ENCODE peak calls at places on chromosomes 13 and 19, in four cellular contexts. Q is pancreas, L is left lung, N is HCT116. H is an unnamed sample. For H3K4me1, the result is how much of the 10 kb centered on the place peaks cover.

GRCh38 chr13:36907801-36908200 is 12.2 kb downstream of the SMAD9 start:
- DNase-seq in Q (no peak), L (no peak), N (no peak), H (no peak)

GRCh38 chr13:101628900-101629299 is 176.4 kb downstream of the ITGBL1 start:
- DNase-seq in Q (no peak), L (no peak), N (no peak), H (no peak)

GRCh38 chr19:9586764-9587163 is 2.5 kb upstream of the ZNF121 start:
- DNase-seq in Q (peak), L (no peak), N (peak), H (peak)

GRCh38 chr13:96821381-96821780 is 172.9 kb downstream of the OXGR1 start:
- DNase-seq in Q (no peak), L (no peak), N (no peak), H (no peak)

GRCh38 chr13:91482427-91482826 is 84.0 kb downstream of the GPC5 start:
- DNase-seq in Q (no peak), L (no peak), N (no peak), H (no peak)

GRCh38 chr13:85930108-85930507 is 130.9 kb upstream of the SLITRK6 start:
- DNase-seq in Q (no peak), L (no peak), N (no peak), H (no peak)

GRCh38 chr19:13881231-13881691 is 4.3 kb downstream of the NANOS3 start:
- DNase-seq in Q (no peak), L (no peak), N (no peak), H (no peak)

GRCh38 chr13:20703785-20704458 is 423 bp downstream of the IL17D start:
- DNase-seq in Q (peak), L (peak), N (peak), H (peak)

GRCh38 chr13:101331731-101332130 is 84.6 kb downstream of the NALCN start:
- DNase-seq in Q (no peak), L (no peak), N (no peak), H (no peak)

GRCh38 chr19:10189631-10190425 is 4.9 kb downstream of the DNMT1 start:
- DNase-seq in Q (no peak), L (no peak), N (no peak), H (no peak)

GRCh38 chr13:25103711-25104110 is 7.8 kb downstream of the PABPC3 start:
- DNase-seq in Q (no peak), L (no peak), N (no peak), H (no peak)

GRCh38 chr19:7069042-7069903 is at the start of gene ZNF557:
- DNase-seq in Q (peak), L (peak), N (peak), H (peak)

GRCh38 chr19:3098515-3099346 is 4.6 kb downstream of the GNA11 start:
- DNase-seq in Q (no peak), L (peak), N (no peak), H (no peak)

GRCh38 chr19:17282488-17283256 is 971 bp downstream of the ANKLE1 start:
- DNase-seq in Q (peak), L (peak), N (peak), H (peak)

GRCh38 chr19:43731854-43732253 is 16.0 kb downstream of the IRGC start:
- DNase-seq in Q (no peak), L (no peak), N (no peak), H (no peak)

GRCh38 chr19:32676186-32676894 is 692 bp downstream of the RGS9BP start:
- DNase-seq in Q (peak), L (peak), N (no peak), H (peak)

GRCh38 chr13:52738719-52739467 is 727 bp downstream of the CNMD start:
- DNase-seq in Q (no peak), L (peak), N (no peak), H (no peak)

GRCh38 chr19:34851277-34851804 is 75.4 kb upstream of the ZNF30 start:
- DNase-seq in Q (no peak), L (no peak), N (peak), H (peak)

DNA sequence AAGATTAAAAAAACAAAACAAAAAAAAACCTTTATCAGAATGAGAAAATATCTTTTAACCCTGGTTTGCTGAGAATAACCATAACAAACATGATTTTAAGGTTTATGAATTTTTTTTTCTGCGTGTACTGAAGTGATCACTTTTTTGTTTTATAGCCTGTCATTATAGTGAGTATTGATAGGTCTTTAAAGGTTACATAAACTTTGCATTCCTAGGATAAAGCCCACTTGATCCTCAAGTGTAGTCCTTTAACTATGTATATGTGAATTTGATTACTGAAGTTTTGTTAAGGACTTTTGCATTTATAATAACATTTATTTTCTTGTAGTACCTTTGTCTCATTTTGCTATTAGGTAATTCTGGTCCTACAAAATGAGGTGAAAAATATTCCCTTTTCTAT is 709.8 kb upstream of the PCDH20 start:
- DNase-seq in Q (no peak), L (no peak), N (no peak), H (no peak)
- H3K4me1 ChIP-seq in Q (under half), L (under half), N (under half), H (under half)

DNA sequence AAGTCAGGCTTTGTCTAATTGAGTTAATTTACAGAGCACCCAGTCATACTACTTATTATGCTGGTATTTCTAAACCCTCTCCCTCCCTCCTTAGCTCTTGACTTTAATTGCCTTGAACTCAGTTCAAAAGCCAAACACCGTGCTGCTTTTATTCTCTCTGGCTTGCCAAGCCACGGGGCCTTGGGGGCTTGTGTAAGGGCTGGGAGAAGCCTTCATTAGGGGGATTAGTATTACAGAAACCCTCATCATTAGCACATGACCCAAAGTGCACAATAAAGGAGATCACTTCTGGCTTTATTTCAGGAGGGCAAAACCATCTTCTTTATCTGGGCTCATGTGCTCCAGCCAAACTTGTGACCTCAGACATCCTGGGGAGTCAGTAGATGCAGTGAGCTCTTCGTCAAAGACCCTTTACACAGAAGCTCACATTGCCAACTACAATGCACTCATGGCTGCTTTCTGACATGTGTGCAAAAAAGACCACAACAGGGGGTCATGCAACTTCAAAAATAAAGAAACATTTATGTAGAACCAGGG is at the start of gene DCT:
- DNase-seq in Q (no peak), L (no peak), N (no peak), H (no peak)
- H3K4me3 ChIP-seq in Q (no peak), L (no peak), N (no peak), H (no peak)

GRCh38 chr13:111209613-111210012 is 94.5 kb downstream of the ARHGEF7 start:
- DNase-seq in Q (no peak), L (no peak), N (no peak), H (no peak)
- H3K4me1 ChIP-seq in Q (under half), L (under half), N (under half), H (under half)

DNA sequence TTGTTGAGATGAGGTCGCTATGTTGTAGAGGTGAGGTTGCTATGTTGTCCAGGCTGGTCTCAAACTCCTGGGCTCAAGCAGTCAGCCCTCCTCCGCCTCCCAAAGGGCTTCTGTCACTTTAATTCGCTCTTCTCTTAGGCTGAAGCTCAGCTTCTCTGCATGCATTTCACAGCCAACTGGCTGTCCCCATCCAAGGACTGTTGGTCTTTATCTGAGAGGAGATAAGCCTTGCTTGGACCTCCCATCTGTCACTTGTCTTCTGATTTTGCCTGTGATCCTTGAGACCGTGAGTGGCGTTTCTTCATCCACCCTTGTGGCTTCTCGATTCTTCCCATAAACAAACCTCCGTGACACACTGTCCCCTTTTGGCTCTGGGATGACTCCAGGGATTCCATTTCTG is 24.4 kb downstream of the CERS1 start:
- DNase-seq in Q (no peak), L (no peak), N (no peak), H (no peak)
- H3K4me3 ChIP-seq in Q (no peak), L (no peak), N (no peak), H (no peak)

GRCh38 chr13:94400874-94401273 is 78.6 kb downstream of the DCT start:
- DNase-seq in Q (no peak), L (no peak), N (no peak), H (no peak)
- H3K4me1 ChIP-seq in Q (under half), L (under half), N (under half), H (under half)

GRCh38 chr19:11451327-11451941 is 16.0 kb downstream of the PRKCSH start:
- DNase-seq in Q (no peak), L (no peak), N (no peak), H (no peak)
- H3K4me3 ChIP-seq in Q (no peak), L (no peak), N (no peak), H (no peak)

DNA sequence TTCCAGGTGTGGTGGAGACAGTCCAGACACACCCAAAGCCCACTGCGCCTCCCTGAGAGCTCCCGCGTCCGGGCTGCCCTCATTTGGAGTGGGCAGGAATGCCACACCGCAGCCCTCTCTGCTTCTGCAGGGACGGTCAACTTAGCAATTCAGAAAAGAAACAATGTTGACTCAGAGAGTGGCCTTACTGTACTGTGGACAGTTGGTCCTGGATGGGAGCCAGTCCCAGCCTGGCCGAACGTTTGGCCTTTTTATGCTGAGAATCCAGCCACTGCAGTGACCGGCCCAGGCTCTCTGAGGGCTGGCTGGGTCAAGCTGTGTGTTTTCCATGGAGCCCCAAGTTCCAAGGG is 7.2 kb downstream of the GAS6 start:
- DNase-seq in Q (peak), L (peak), N (no peak), H (no peak)
- H3K4me1 ChIP-seq in Q (under half), L (under half), N (under half), H (under half)

DNA sequence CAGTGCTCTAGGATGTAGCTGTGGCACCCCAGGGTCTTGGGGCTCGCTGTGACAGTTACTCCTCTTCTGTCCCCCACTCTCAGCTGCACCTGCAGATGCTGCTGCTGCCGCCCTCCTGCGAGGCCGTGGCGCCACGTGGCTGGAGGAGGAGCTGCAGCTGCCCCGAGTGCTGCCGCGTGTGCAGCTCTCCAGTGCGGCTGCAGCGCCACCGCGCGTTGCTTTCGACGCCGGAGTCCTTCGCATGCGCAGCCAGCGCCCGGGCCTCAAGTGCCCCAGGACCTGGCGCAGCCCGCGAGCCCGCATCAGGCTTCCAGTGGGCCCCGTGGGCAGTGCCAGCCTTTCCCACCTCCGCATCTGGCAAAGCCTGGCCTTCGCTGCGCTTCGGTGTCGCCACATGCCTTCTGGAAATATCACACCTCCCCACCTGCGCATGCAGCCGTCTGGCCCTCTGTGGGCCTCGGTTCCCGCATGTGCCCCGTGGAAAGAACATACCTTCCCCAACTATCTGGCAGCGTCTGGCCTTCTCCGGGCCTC is 692 bp upstream of the ZNF580 start:
- DNase-seq in Q (peak), L (peak), N (no peak), H (peak)
- H3K4me3 ChIP-seq in Q (peak), L (peak), N (peak), H (peak)

GRCh38 chr13:99320693-99321481 is 13.7 kb upstream of the GPR183 start:
- DNase-seq in Q (no peak), L (no peak), N (peak), H (no peak)
- H3K4me1 ChIP-seq in Q (under half), L (under half), N (half or more), H (under half)

H was measured in Caco-2.